ENCODE peak calls at places on chromosomes 12 and 14, in four cellular contexts. H is lower leg skin, M is hepatocyte, N is MM.1S. A is an unnamed sample.
A peak's percentile ranks its signal among the peaks of the same experiment; 100 is the strongest.

GRCh38 chr14:75803768-75804167 is 142.7 kb downstream of the TTLL5 start:
- DNase-seq in M (peak; percentile 11), N (no peak), H (no peak), A (no peak)

GRCh38 chr14:63383776-63384367 is 65.1 kb upstream of the GPHB5 start:
- DNase-seq in M (no peak), N (no peak), H (no peak), A (no peak)

GRCh38 chr12:21337959-21338704 is 3.4 kb upstream of the SLCO1A2 start:
- DNase-seq in H (no peak), M (no peak), N (no peak), A (no peak)

GRCh38 chr12:42641231-42641630 is 51.7 kb upstream of the PRICKLE1 start:
- DNase-seq in N (no peak), H (no peak), M (peak; percentile 9), A (no peak)

GRCh38 chr14:38201137-38201828 is 6.4 kb upstream of the SSTR1 start:
- DNase-seq in H (no peak), M (no peak), N (no peak), A (no peak)

GRCh38 chr12:116441292-116441691 is 117.9 kb upstream of the MAP1LC3B2 start:
- DNase-seq in N (no peak), M (no peak), H (no peak), A (no peak)

GRCh38 chr14:97395068-97395467 is 597.9 kb downstream of the VRK1 start:
- DNase-seq in M (no peak), N (no peak), H (peak; percentile 61), A (no peak)

GRCh38 chr14:64444984-64445845 is 20.1 kb upstream of the AKAP5 start:
- DNase-seq in M (peak; percentile 20), N (peak; percentile 59), H (no peak), A (peak; percentile 61)

GRCh38 chr12:25884024-25884919 is 74.2 kb upstream of the RASSF8 start:
- DNase-seq in M (no peak), H (no peak), N (no peak), A (no peak)

GRCh38 chr12:4380332-4380731 is 820 bp upstream of the FGF23 start:
- DNase-seq in N (no peak), H (no peak), M (no peak), A (no peak)

GRCh38 chr12:12823308-12823707 is 10.2 kb downstream of the DDX47 start:
- DNase-seq in H (no peak), M (no peak), N (no peak), A (no peak)

GRCh38 chr12:115421350-115421749 is 737.4 kb upstream of the TBX3 start:
- DNase-seq in N (no peak), M (no peak), H (no peak), A (no peak)

DNA sequence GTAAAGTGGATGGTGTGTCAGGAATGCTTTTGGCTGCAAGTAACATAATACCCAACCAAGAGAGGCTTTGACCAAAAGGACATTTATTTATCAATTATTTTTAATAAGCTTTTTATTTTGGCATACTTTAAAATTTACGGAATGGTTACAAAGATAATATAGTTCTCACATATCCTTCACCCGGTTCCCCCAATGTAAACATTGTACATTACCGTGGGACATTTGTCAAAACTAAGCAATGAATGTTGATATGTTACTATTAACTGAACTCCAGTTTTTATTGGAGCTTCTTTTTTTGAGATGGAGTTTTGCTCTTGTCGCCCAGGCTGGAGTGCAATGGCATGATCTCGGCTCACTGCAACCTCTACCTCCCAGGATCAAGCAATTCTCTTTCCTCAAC is 23.0 kb downstream of the CCDC63 start:
- DNase-seq in M (no peak), H (no peak), N (no peak), A (no peak)
- TF ChIP-seq CTCF in M (no peak), H (no peak), N (no peak), A (no peak)

GRCh38 chr12:40620564-40621019 is 71.6 kb upstream of the CNTN1 start:
- DNase-seq in N (no peak), M (no peak), H (no peak), A (no peak)

GRCh38 chr12:40618621-40619020 is 73.6 kb upstream of the CNTN1 start:
- DNase-seq in H (no peak), M (no peak), N (no peak), A (peak; percentile 28)

GRCh38 chr12:40616383-40616900 is 75.8 kb upstream of the CNTN1 start:
- DNase-seq in H (no peak), N (no peak), M (no peak), A (no peak)

GRCh38 chr12:40622246-40622838 is 69.9 kb upstream of the CNTN1 start:
- DNase-seq in M (peak; percentile 78), N (peak; percentile 70), H (peak; percentile 90), A (no peak)
- TF ChIP-seq CTCF in M (peak; percentile 76), N (peak; percentile 87), H (no peak), A (peak; percentile 83)

GRCh38 chr14:106442857-106443256 is 916.5 kb downstream of the TMEM121 start:
- DNase-seq in M (no peak), H (no peak), N (peak; percentile 40), A (no peak)
- TF ChIP-seq CTCF in M (no peak), H (no peak), N (peak; percentile 54), A (no peak)

GRCh38 chr14:102074415-102074964 is 12.4 kb downstream of the HSP90AA1 start:
- DNase-seq in H (no peak), N (no peak), M (no peak), A (no peak)
- TF ChIP-seq CTCF in H (no peak), N (no peak), M (no peak), A (no peak)

DNA sequence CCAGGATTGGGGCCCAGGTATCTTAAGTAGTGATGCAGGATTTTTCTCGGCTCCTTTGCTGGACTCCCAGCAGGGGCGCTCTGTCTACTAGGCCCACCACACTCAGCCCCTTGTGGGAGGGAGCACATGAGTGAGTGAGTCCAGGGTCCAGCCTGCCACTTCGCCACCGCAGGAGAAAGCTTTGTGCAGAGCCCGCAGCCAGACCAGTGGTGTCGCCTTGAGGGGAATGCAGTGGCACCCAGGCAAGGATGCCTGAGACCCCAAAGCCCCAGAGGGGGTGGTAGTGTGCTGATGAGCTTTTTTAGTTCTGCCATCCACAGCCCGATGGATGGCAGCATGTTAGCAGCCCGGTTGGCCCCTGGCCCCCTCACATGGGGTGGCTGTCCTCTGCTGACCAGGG is 5.4 kb upstream of the MRPS35 start:
- DNase-seq in N (no peak), M (peak; percentile 42), H (no peak), A (no peak)
- TF ChIP-seq CTCF in N (no peak), M (no peak), H (no peak), A (no peak)